ENCODE peak calls at places on chromosomes 7 and 10, in ten cellular contexts. P, A, I, W, K, J, M, X, V and O are unnamed samples.

GRCh38 chr7:133775201-133775600 is 351.9 kb upstream of the LRGUK start:
- DNase-seq in P (no peak), A (no peak), I (no peak), W (no peak), K (no peak), J (no peak), M (peak; percentile 62), X (no peak), V (no peak), O (no peak)

GRCh38 chr10:128846927-128847326 is 620.1 kb upstream of the MGMT start:
- DNase-seq in P (no peak), A (no peak), I (no peak), W (no peak), K (no peak), J (no peak), M (no peak), X (no peak), V (no peak), O (no peak)

GRCh38 chr10:124417846-124418725 is 637 bp downstream of the OAT start:
- DNase-seq in P (peak; percentile 65), A (peak; percentile 55), I (peak; percentile 65), W (peak; percentile 35), K (peak; percentile 60), J (peak; percentile 31), M (peak; percentile 21), X (no peak), V (peak; percentile 72), O (peak; percentile 75)

GRCh38 chr7:93212881-93213280 is 13.4 kb downstream of the HEPACAM2 start:
- DNase-seq in P (no peak), A (no peak), I (no peak), W (no peak), K (no peak), J (no peak), M (no peak), X (no peak), V (no peak), O (no peak)

GRCh38 chr10:102517553-102517952 is 13.8 kb downstream of the SUFU start:
- DNase-seq in P (no peak), A (no peak), I (no peak), W (no peak), K (no peak), J (no peak), M (no peak), X (no peak), V (no peak), O (no peak)

GRCh38 chr10:91681361-91682276 is 48.7 kb upstream of the PPP1R3C start:
- DNase-seq in P (no peak), A (no peak), I (no peak), W (no peak), K (no peak), J (no peak), M (no peak), X (no peak), V (no peak), O (no peak)

GRCh38 chr10:86287966-86288579 is 78.5 kb downstream of the GRID1 start:
- DNase-seq in P (peak; percentile 2), A (no peak), I (peak; percentile 31), W (peak; percentile 28), K (no peak), J (no peak), M (peak; percentile 22), X (peak; percentile 46), V (no peak), O (peak; percentile 43)

GRCh38 chr7:30920021-30920583 is 8.4 kb downstream of the AQP1 start:
- DNase-seq in P (no peak), A (no peak), I (no peak), W (no peak), K (no peak), J (no peak), M (peak; percentile 80), X (no peak), V (peak; percentile 41), O (no peak)

GRCh38 chr10:22293747-22294404 is 22.3 kb upstream of the COMMD3 start:
- DNase-seq in P (no peak), A (no peak), I (no peak), W (no peak), K (no peak), J (no peak), M (no peak), X (no peak), V (no peak), O (no peak)

GRCh38 chr7:14931511-14932215 is 29.1 kb upstream of the DGKB start:
- DNase-seq in P (no peak), A (no peak), I (no peak), W (no peak), K (no peak), J (no peak), M (no peak), X (no peak), V (no peak), O (no peak)

GRCh38 chr10:119278126-119278701 is 70.8 kb downstream of the GRK5 start:
- DNase-seq in P (no peak), A (no peak), I (no peak), W (no peak), K (no peak), J (no peak), M (no peak), X (no peak), V (no peak), O (no peak)

GRCh38 chr7:100148225-100148558 is 526 bp upstream of the LAMTOR4 start:
- DNase-seq in P (no peak), A (no peak), I (no peak), W (no peak), K (no peak), J (no peak), M (no peak), X (no peak), V (no peak), O (no peak)

GRCh38 chr7:101625076-101625914 is 3.8 kb downstream of the MYL10 start:
- DNase-seq in P (no peak), A (no peak), I (no peak), W (peak; percentile 10), K (no peak), J (no peak), M (no peak), X (no peak), V (no peak), O (no peak)

GRCh38 chr10:95374597-95375209 is 83.9 kb upstream of the PDLIM1 start:
- DNase-seq in P (peak; percentile 81), A (no peak), I (peak; percentile 69), W (peak; percentile 83), K (peak; percentile 81), J (peak; percentile 15), M (peak; percentile 71), X (no peak), V (no peak), O (peak; percentile 79)

GRCh38 chr7:121081327-121081936 is 92.9 kb downstream of the CPED1 start:
- DNase-seq in P (no peak), A (peak; percentile 23), I (no peak), W (peak; percentile 51), K (peak; percentile 88), J (no peak), M (peak; percentile 72), X (peak; percentile 0), V (no peak), O (no peak)

GRCh38 chr7:35416568-35416967 is 162.7 kb upstream of the TBX20 start:
- DNase-seq in P (no peak), A (no peak), I (no peak), W (no peak), K (no peak), J (no peak), M (no peak), X (no peak), V (no peak), O (no peak)

GRCh38 chr10:73168486-73168844 is 546 bp downstream of the FAM149B1 start:
- DNase-seq in P (no peak), A (no peak), I (no peak), W (no peak), K (peak; percentile 86), J (no peak), M (no peak), X (no peak), V (no peak), O (no peak)

GRCh38 chr7:143401265-143401664 is 7.4 kb downstream of the EPHA1 start:
- DNase-seq in P (no peak), A (no peak), I (no peak), W (no peak), K (no peak), J (no peak), M (no peak), X (no peak), V (no peak), O (no peak)